ENCODE peak calls at places on chromosomes 7 and 10, in seven cellular contexts. K is NCI-H460, Z is NCI-H1092 treated with DMSO at 0.1 percent for 48 hours, H is NAMALWA, N is aorta, M is Kasumi-1, B is astrocyte of the spinal cord. S is an unnamed sample.
A peak's percentile ranks its signal among the peaks of the same experiment; 100 is the strongest.

GRCh38 chr10:52818019-52818418 is 45.4 kb upstream of the MBL2 start:
- DNase-seq in H (peak; percentile 58), M (peak; percentile 91), K (peak; percentile 43), B (peak; percentile 50), Z (peak; percentile 1), N (no peak), S (peak; percentile 75)

GRCh38 chr7:114460021-114460420 is 45.4 kb downstream of the FOXP2 start:
- DNase-seq in M (no peak), Z (no peak), B (no peak), N (no peak), K (no peak), H (no peak), S (no peak)

GRCh38 chr10:91210014-91210413 is 10.4 kb upstream of the PCGF5 start:
- DNase-seq in B (no peak), K (no peak), H (no peak), N (no peak), Z (peak; percentile 82), M (no peak), S (no peak)

GRCh38 chr7:20958474-20958873 is 171.8 kb upstream of the SP8 start:
- DNase-seq in H (no peak), Z (peak; percentile 61), M (no peak), B (no peak), N (no peak), K (no peak), S (no peak)

GRCh38 chr7:91492773-91493172 is 228.5 kb downstream of the FZD1 start:
- DNase-seq in M (no peak), B (no peak), K (no peak), H (no peak), N (no peak), Z (no peak), S (no peak)

GRCh38 chr7:42227931-42228591 is 8.9 kb downstream of the GLI3 start:
- DNase-seq in K (no peak), H (no peak), Z (no peak), M (no peak), B (peak; percentile 46), N (peak; percentile 51), S (no peak)

GRCh38 chr7:91690541-91690940 is 190.0 kb downstream of the MTERF1 start:
- DNase-seq in N (no peak), H (no peak), M (no peak), K (no peak), B (no peak), Z (no peak), S (no peak)

GRCh38 chr7:147279951-147280350 is 1163.3 kb downstream of the CNTNAP2 start:
- DNase-seq in K (no peak), N (no peak), B (no peak), M (no peak), H (no peak), Z (peak; percentile 87), S (no peak)

GRCh38 chr7:44112231-44112996 is 8.3 kb downstream of the AEBP1 start:
- DNase-seq in H (no peak), K (no peak), M (no peak), B (no peak), N (peak; percentile 54), Z (peak; percentile 44), S (no peak)

GRCh38 chr7:90958669-90959068 is 305.6 kb upstream of the FZD1 start:
- DNase-seq in B (peak; percentile 88), M (no peak), N (no peak), Z (no peak), K (no peak), H (no peak), S (no peak)